ENCODE peak calls at places on chromosomes 12 and 14, in nine cellular contexts. O, D, F, S, V, H, G, U and X are unnamed samples.

GRCh38 chr14:25132734-25133422 is 82.9 kb upstream of the STXBP6 start:
- DNase-seq in V (peak; percentile 81), S (peak; percentile 62), D (peak; percentile 61), O (peak; percentile 91), H (peak; percentile 44), G (peak; percentile 75), U (peak; percentile 1), F (peak; percentile 51), X (peak; percentile 62)

GRCh38 chr14:51182166-51182565 is 57.9 kb upstream of the TMX1 start:
- DNase-seq in U (peak; percentile 72), O (no peak), F (no peak), S (peak; percentile 72), H (no peak), D (no peak), V (peak; percentile 58), G (no peak), X (no peak)

GRCh38 chr12:49904601-49905000 is 901 bp upstream of the FAIM2 start:
- DNase-seq in S (no peak), H (no peak), U (no peak), V (no peak), G (no peak), D (no peak), O (no peak), F (no peak), X (no peak)

GRCh38 chr12:11741434-11742092 is 92.1 kb downstream of the ETV6 start:
- DNase-seq in S (peak; percentile 65), U (peak; percentile 21), D (no peak), G (no peak), H (no peak), F (no peak), O (no peak), V (no peak), X (no peak)

GRCh38 chr12:109680521-109681030 is 33.0 kb upstream of the FAM222A start:
- DNase-seq in D (no peak), S (no peak), O (no peak), H (no peak), G (peak; percentile 39), U (peak; percentile 34), F (no peak), V (no peak), X (no peak)

GRCh38 chr12:132380646-132381045 is 51.3 kb upstream of the GALNT9 start:
- DNase-seq in S (no peak), G (no peak), H (no peak), V (no peak), U (no peak), O (no peak), F (no peak), D (no peak), X (no peak)

GRCh38 chr12:24820872-24821271 is 128.0 kb downstream of the BCAT1 start:
- DNase-seq in U (peak; percentile 43), H (no peak), V (peak; percentile 73), D (no peak), S (peak; percentile 59), O (no peak), G (no peak), F (no peak), X (peak; percentile 16)

GRCh38 chr14:102417646-102418045 is 54.9 kb downstream of the TECPR2 start:
- DNase-seq in O (no peak), H (no peak), G (no peak), F (no peak), V (no peak), S (no peak), D (no peak), U (no peak), X (no peak)

GRCh38 chr12:130435826-130436225 is 98.1 kb downstream of the PIWIL1 start:
- DNase-seq in S (no peak), G (no peak), D (no peak), O (no peak), U (no peak), V (no peak), H (no peak), F (no peak), X (no peak)

GRCh38 chr14:103679351-103679750 is 35.9 kb downstream of the XRCC3 start:
- DNase-seq in F (no peak), U (no peak), S (no peak), H (peak; percentile 38), V (peak; percentile 38), G (peak; percentile 40), O (peak; percentile 76), D (peak; percentile 74), X (peak; percentile 39)

GRCh38 chr12:6909421-6910145 is 4.8 kb upstream of the ENO2 start:
- DNase-seq in S (no peak), O (no peak), G (no peak), F (no peak), D (no peak), H (no peak), U (no peak), V (no peak), X (no peak)
- TF ChIP-seq CTCF in S (no peak), O (no peak), G (no peak), F (no peak), D (no peak), H (no peak), U (no peak), V (no peak), X (no peak)

DNA sequence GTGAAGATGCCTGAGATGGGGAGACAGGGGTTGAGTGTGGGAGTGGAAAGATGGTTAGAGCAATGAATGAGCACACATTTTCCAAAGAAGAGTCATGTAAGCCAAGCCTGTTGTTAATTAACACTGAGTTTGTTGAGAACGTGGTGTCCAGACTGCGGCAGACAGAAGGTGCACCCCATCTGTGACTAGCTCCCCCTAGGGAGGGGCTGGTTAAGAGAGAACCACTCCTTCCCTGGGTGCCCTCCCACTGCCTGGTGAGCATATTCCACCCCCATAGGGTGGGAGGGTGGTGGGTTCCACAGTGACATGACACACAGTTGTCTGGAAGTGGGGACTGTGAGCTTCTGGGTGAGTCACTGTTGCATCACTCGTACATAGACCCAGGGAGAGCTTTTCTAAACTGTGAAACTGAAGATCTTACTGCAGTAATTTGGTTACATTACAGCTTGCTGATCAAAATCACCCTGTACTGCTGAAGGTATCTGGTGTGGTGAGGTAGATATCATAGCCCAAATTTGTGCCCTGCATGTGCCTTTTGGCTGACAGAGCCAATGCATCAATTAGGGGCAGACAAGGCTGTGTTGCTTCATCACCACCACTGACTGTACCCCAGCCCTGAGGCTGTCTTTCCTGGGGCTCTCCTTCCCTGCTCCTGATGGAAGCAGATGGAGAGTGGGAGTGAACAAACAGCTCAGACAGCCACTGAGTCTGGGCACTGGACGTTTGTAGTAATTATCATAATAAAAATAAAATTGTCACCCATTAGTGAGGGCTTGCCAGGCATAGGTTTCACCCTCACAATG is 150.9 kb downstream of the EMP1 start:
- DNase-seq in F (no peak), D (no peak), G (no peak), H (peak; percentile 36), V (peak; percentile 45), U (peak; percentile 72), S (peak; percentile 72), O (no peak), X (peak; percentile 93)
- TF ChIP-seq CTCF in F (no peak), D (no peak), G (no peak), H (peak; percentile 30), V (no peak), U (no peak), S (no peak), O (peak; percentile 22), X (peak; percentile 23)

GRCh38 chr12:27243804-27244679 is at the start of gene STK38L:
- DNase-seq in U (peak; percentile 95), V (peak; percentile 98), G (peak; percentile 97), D (peak; percentile 96), F (peak; percentile 98), H (peak; percentile 87), O (peak; percentile 100), S (peak; percentile 97), X (peak; percentile 93)
- TF ChIP-seq CTCF in U (peak; percentile 22), V (peak; percentile 23), G (peak; percentile 33), D (peak; percentile 51), F (peak; percentile 32), H (peak; percentile 42), O (peak; percentile 64), S (peak; percentile 12), X (peak; percentile 41)

DNA sequence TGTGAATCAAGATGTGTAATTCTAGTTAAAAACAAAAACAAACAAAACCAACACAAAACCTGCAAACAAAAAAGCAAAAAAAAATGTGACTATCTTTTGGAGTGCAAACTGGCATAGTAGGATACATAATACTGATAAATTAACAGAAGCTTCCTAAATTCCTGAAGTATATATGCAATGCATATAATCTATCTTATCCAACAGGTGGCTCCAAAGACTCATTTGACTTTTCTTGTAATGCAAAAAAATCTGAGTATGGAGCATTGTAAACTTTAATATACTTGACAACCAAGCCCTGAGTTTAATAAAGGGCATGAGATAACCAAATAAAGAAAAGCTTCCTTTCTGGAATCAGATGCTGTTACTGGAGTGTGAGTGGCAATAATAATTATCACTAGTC is 1003.6 kb downstream of the FSCB start:
- DNase-seq in O (no peak), H (no peak), V (no peak), D (no peak), G (no peak), F (no peak), U (peak; percentile 21), S (peak; percentile 0), X (no peak)
- TF ChIP-seq CTCF in O (peak; percentile 45), H (no peak), V (no peak), D (peak; percentile 21), G (no peak), F (no peak), U (peak; percentile 48), S (peak; percentile 8), X (no peak)

GRCh38 chr12:52692253-52692652 is 11.1 kb downstream of the KRT77 start:
- DNase-seq in G (no peak), V (no peak), O (peak; percentile 93), F (no peak), S (no peak), D (peak; percentile 34), U (no peak), H (no peak), X (no peak)
- TF ChIP-seq CTCF in G (no peak), V (peak; percentile 13), O (peak; percentile 80), F (no peak), S (no peak), D (peak; percentile 22), U (no peak), H (peak; percentile 18), X (peak; percentile 10)